ENCODE peak calls at places on chromosome 1, in four cellular contexts. K, P, G and L are unnamed samples.
A peak's percentile ranks its signal among the peaks of the same experiment; 100 is the strongest.

GRCh38 chr1:214850432-214851010 is 232.0 kb upstream of the KCNK2 start:
- DNase-seq in K (no peak), P (no peak), G (no peak), L (no peak)

GRCh38 chr1:45945426-45945825 is 142.0 kb downstream of the MAST2 start:
- DNase-seq in K (no peak), P (no peak), G (no peak), L (no peak)

GRCh38 chr1:99441234-99442095 is 177.2 kb downstream of the PLPPR4 start:
- DNase-seq in K (no peak), P (no peak), G (no peak), L (no peak)

GRCh38 chr1:93000751-93001175 is 39.5 kb upstream of the DIPK1A start:
- DNase-seq in K (no peak), P (peak; percentile 74), G (no peak), L (no peak)

GRCh38 chr1:61842863-61843514 is 100.7 kb downstream of the PATJ start:
- DNase-seq in K (no peak), P (peak; percentile 51), G (no peak), L (peak; percentile 2)

GRCh38 chr1:18711561-18712253 is 81.1 kb downstream of the PAX7 start:
- DNase-seq in K (no peak), P (no peak), G (no peak), L (no peak)

GRCh38 chr1:185984113-185984836 is 250.1 kb downstream of the HMCN1 start:
- DNase-seq in K (no peak), P (no peak), G (no peak), L (no peak)

GRCh38 chr1:33043267-33044090 is 6.8 kb upstream of the AK2 start:
- DNase-seq in K (no peak), P (no peak), G (no peak), L (no peak)

GRCh38 chr1:205700865-205701401 is 20.6 kb upstream of the SLC45A3 start:
- DNase-seq in K (peak; percentile 48), P (peak; percentile 41), G (no peak), L (no peak)

GRCh38 chr1:209651148-209651547 is 1.1 kb downstream of the LAMB3 start:
- DNase-seq in K (peak; percentile 80), P (no peak), G (peak; percentile 67), L (peak; percentile 84)

DNA sequence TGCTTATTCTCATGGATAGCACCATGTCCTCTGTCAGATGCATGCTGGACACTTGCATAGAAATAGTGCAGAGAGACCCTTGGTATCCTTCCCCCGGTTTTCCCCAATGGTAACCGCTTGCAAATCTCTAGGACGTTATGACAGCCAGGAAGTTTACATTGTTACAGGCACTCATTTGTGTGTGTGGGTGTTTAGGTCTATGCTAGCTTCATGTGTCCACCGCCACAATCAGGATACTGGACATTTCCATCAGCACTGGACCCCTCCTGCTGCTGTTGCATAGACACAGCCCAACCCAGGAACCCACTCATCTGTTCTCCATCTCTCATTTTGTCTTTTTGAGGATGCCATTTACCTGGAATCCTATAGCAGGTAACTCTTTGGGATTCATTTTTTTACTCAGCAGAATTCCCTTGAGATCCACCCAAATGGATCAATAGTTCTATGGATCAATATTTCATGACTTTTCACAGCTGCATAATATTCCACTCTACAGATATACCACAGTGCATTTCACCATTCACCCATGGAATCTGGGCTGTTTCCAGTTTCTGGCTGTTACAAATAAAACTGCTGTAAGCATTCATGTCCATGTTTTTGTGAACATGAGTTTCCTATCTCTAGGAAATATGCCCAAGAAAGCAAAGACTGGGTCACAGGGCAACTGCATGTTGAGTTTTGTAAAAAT is 6.6 kb upstream of the WNT9A start:
- DNase-seq in K (no peak), P (no peak), G (no peak), L (no peak)
- H3K27ac ChIP-seq in K (no peak overlapping the region), P (no peak overlapping the region), G (no peak overlapping the region), L (no peak overlapping the region)

GRCh38 chr1:156627313-156627880 is 8.2 kb downstream of the HAPLN2 start:
- DNase-seq in K (peak; percentile 53), P (peak; percentile 75), G (peak; percentile 39), L (peak; percentile 57)
- TF ChIP-seq REST in K (no peak), P (peak; percentile 14), G (no peak), L (peak; percentile 69)

DNA sequence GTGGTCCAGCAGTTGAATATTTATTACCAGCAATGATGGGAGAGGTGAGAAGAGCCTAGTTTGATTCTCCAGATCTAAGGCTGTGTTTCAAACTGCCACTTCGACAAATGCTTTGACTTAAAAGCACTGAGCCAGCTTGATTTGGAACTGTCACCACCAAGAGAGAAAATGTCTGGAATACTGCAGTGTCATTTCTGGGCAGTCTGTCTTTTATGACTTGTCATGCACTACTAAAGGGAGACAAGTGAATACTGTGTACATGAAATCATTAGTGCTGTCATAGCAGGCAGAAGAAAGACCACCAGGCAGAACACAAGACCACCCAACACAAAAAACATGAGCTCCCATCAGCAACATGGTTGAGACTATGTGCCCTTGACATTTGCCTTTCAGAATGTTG is 125.7 kb downstream of the NTMT2 start:
- DNase-seq in K (no peak), P (no peak), G (no peak), L (no peak)
- H3K27ac ChIP-seq in K (no peak overlapping the region), P (no peak overlapping the region), G (no peak overlapping the region), L (no peak overlapping the region)

GRCh38 chr1:161159087-161159914 is at the start of gene USP21:
- DNase-seq in K (peak; percentile 96), P (peak; percentile 98), G (peak; percentile 73), L (peak; percentile 89)
- TF ChIP-seq REST in K (no peak), P (no peak), G (no peak), L (no peak)